ENCODE peak calls at places on chromosomes 6 and 20, in nine cellular contexts. J is mucosa of descending colon, U is Panc1, H is endodermal cell, Y is cardiac muscle cell, N is ovary, W is mammary epithelial cell, S is body of pancreas, Z is DND-41. V is an unnamed sample.

GRCh38 chr6:145199961-145200360 is 535.4 kb downstream of the EPM2A start:
- DNase-seq in S (no peak), U (peak; percentile 66), Y (no peak), J (no peak), N (no peak), W (peak; percentile 34), Z (no peak), H (no peak), V (no peak)

GRCh38 chr6:7235712-7236311 is 77.2 kb downstream of the SSR1 start:
- DNase-seq in U (no peak), Z (no peak), J (no peak), S (peak; percentile 89), W (no peak), N (no peak), Y (no peak), H (peak; percentile 32), V (peak; percentile 79)

GRCh38 chr6:22145823-22146379 is 150.9 kb downstream of the PRL start:
- DNase-seq in N (peak; percentile 26), J (no peak), Z (peak; percentile 89), H (peak; percentile 73), U (peak; percentile 25), S (no peak), Y (peak; percentile 24), W (peak; percentile 17), V (no peak)

GRCh38 chr20:41287327-41287726 is 30.2 kb downstream of the ZHX3 start:
- DNase-seq in Z (no peak), H (no peak), W (peak; percentile 82), U (no peak), S (no peak), N (no peak), J (no peak), Y (no peak), V (no peak)

GRCh38 chr6:26195376-26195923 is 108.2 kb downstream of the HFE start:
- DNase-seq in J (peak; percentile 87), W (peak; percentile 89), Y (peak; percentile 83), S (peak; percentile 90), U (peak; percentile 80), Z (peak; percentile 90), H (peak; percentile 91), N (peak; percentile 88), V (peak; percentile 91)

GRCh38 chr20:38224534-38224933 is 36.0 kb downstream of the KIAA1755 start:
- DNase-seq in J (no peak), H (no peak), W (no peak), U (no peak), N (peak; percentile 8), Y (no peak), Z (no peak), S (no peak), V (no peak)

GRCh38 chr6:95203153-95203754 is 374.1 kb upstream of the MANEA start:
- DNase-seq in W (peak; percentile 19), U (peak; percentile 18), Y (peak; percentile 56), S (peak; percentile 14), Z (peak; percentile 6), J (no peak), H (peak; percentile 66), N (no peak), V (no peak)

GRCh38 chr20:60137657-60138245 is 179.5 kb downstream of the CDH26 start:
- DNase-seq in Z (peak; percentile 42), S (no peak), J (peak; percentile 41), U (no peak), H (peak; percentile 82), Y (no peak), N (no peak), W (peak; percentile 28), V (no peak)

GRCh38 chr6:6243846-6244245 is 76.6 kb downstream of the F13A1 start:
- DNase-seq in W (peak; percentile 9), S (no peak), U (no peak), Y (no peak), H (no peak), J (peak; percentile 48), Z (no peak), N (no peak), V (no peak)

GRCh38 chr20:57596998-57597939 is 23.0 kb downstream of the ZBP1 start:
- DNase-seq in H (peak; percentile 91), J (peak; percentile 85), Y (peak; percentile 84), U (no peak), Z (peak; percentile 69), W (peak; percentile 24), N (peak; percentile 75), S (peak; percentile 67), V (peak; percentile 77)

GRCh38 chr6:87401832-87402231 is 5.9 kb upstream of the CFAP206 start:
- DNase-seq in J (no peak), S (no peak), U (no peak), N (no peak), Z (no peak), H (no peak), Y (no peak), W (no peak), V (no peak)

GRCh38 chr20:62258499-62259293 is 20.4 kb downstream of the OSBPL2 start:
- DNase-seq in N (no peak), Y (no peak), S (no peak), J (no peak), U (no peak), Z (no peak), H (no peak), W (peak; percentile 49), V (no peak)

GRCh38 chr20:11246251-11246775 is 572.5 kb upstream of the JAG1 start:
- DNase-seq in J (no peak), Z (peak; percentile 9), S (no peak), H (no peak), U (no peak), N (no peak), Y (no peak), W (no peak), V (no peak)

GRCh38 chr20:1330075-1330830 is 1.3 kb upstream of the SDCBP2 start:
- DNase-seq in S (peak; percentile 90), Z (peak; percentile 11), W (no peak), H (peak; percentile 12), J (peak; percentile 82), Y (no peak), N (no peak), U (no peak), V (peak; percentile 85)

GRCh38 chr6:120511712-120512111 is 822.6 kb downstream of the TBC1D32 start:
- DNase-seq in J (no peak), Y (no peak), H (no peak), S (no peak), Z (no peak), U (no peak), N (no peak), W (no peak), V (no peak)

DNA sequence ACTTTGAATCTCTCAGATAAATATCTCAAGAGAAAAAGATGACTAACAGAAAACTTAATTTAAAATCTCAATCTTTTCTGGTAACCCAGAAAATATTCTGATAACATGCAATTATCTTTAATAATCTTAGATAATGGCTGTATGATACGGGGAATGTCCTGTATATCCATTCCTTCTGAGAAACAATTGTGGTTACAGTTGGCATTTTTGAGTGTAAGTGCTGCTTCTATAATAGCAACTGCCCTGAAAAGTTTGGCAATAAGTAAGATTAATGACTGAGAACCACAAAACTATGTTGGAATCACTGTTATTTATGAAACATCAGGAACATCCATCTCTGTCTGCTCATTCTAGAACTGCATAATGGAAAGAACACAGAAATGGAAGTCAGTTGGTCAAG is 819.7 kb downstream of the TBC1D32 start:
- DNase-seq in N (no peak), Z (no peak), U (no peak), Y (no peak), S (no peak), W (no peak), H (no peak), J (no peak), V (no peak)
- H3K4me1 ChIP-seq in N (no peaks in the 10 kb centered on the region), Z (no peaks in the 10 kb centered on the region), U (no peaks in the 10 kb centered on the region), Y (no peaks in the 10 kb centered on the region), S (no peaks in the 10 kb centered on the region), W (no peaks in the 10 kb centered on the region), H (no peaks in the 10 kb centered on the region), J (no peaks in the 10 kb centered on the region), V (no peaks in the 10 kb centered on the region)

DNA sequence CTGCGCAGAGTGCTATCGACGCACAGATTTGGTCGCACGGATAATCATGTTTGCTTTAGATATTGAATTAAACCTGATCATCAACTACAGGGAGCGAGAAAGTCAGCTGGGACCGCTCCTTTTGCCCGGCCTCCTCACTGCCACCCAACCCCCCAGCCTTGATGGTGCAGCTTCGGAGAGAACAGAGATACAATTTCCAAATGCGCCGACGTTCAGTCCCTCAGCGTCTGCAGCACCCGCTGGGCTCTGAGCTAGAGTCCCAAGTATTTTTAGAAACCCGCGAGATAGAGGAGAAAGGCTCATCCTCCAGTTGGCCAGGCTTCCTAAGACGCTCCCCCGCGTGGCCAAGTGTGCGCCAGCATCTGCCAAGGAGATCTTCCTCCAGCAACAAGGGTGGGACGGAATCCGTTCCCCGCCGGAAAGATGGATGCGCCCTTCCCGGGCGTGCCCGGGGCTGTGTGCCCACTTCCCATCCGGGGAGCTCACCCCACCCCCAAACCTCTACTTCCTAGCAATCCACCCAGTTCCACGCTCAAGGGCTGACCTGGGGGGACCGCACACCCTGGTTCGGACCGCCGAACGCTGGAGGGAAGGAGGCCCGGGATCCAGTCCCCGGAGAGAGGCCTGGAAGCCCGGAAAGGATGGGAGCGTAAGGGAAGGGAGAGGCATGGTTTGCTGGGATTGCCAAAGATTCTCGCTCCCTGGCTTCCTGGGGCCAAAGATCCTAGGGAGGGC is 4.1 kb downstream of the NKX2-2 start:
- DNase-seq in J (no peak), N (no peak), W (no peak), H (peak; percentile 68), Y (no peak), U (no peak), S (no peak), Z (no peak), V (no peak)
- TF ChIP-seq CTCF in J (no peak), N (no peak), W (no peak), H (peak; percentile 47), Y (peak; percentile 22), U (no peak), S (no peak), Z (no peak), V (no peak)

DNA sequence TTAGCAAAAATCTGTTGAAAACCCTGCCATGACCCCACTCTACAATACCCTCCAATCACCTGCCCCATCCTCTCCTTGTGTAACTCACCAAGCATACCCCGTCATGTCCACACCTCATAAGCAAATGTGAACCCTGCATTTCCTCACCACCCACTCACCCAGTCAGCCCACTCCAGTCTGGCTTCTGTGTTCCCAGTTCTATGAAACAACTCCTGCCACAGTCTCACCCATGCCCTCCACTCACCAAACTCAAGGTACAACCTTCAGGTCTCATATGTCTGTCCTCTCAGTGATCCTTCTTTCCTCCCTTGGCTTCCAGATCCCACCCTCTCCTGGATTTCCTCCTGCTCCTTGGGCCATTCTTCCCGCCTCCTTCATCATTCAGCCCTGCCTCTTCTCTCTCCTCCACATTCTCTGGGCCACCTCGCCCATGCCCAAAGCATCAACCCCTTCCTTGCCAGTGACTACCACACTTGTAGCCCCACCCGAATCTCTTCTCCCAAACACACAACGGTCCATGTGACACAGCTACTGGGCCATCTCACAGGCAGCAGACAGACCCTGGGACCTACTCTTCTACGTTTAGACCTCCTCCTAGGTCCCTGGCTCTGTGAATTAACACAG is 8.8 kb downstream of the DDRGK1 start:
- DNase-seq in H (no peak), J (no peak), S (no peak), Z (no peak), Y (no peak), W (no peak), U (no peak), N (no peak), V (no peak)
- H3K4me3 ChIP-seq in H (no peak overlapping the region), J (no peak overlapping the region), S (no peak overlapping the region), Z (no peak overlapping the region), Y (no peak overlapping the region), W (no peak overlapping the region), U (no peak overlapping the region), N (no peak overlapping the region), V (no peak overlapping the region)

DNA sequence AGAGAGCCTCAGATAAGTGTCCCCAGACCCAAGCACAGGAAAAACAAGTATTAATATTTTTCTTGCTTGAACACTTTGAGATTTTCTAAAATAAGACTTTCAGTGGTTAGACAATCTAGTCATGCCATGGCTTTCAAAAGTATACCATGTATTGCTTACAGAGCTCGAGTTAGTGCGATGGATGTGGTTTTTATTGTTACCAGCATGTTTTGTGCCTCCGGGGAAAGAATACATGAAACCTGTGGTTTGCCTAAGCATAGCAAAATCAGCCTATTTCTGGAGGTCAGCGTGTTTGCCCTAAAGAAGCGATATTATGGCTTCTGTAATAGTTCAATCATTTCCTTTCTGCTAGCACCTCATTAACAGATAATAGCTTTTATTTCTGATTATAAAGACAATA is 21.6 kb downstream of the RIN2 start:
- DNase-seq in W (peak; percentile 58), S (no peak), Z (no peak), Y (no peak), H (no peak), N (no peak), U (no peak), J (no peak), V (no peak)
- H3K4me1 ChIP-seq in W (peaks cover 20% of the 10 kb centered on the region), S (peaks cover 21% of the 10 kb centered on the region), Z (peaks cover 1% of the 10 kb centered on the region), Y (peaks cover 26% of the 10 kb centered on the region), H (no peaks in the 10 kb centered on the region), N (peaks cover 6% of the 10 kb centered on the region), U (peaks cover 25% of the 10 kb centered on the region), J (peaks cover 28% of the 10 kb centered on the region), V (peaks cover 54% of the 10 kb centered on the region)